ENCODE peak calls at places on chromosomes 5 and 9, in four cellular contexts. E is HL-60, Z is K562, B is GM12878. X is an unnamed sample.

GRCh38 chr5:168433982-168434381 is 52.3 kb upstream of the RARS1 start:
- DNase-seq in E (no peak), Z (no peak), B (no peak), X (no peak)

GRCh38 chr5:115575167-115576070 is 26.9 kb downstream of the TICAM2 start:
- DNase-seq in E (no peak), Z (no peak), B (no peak), X (no peak)

GRCh38 chr5:61881821-61882220 is 424.2 kb upstream of the KIF2A start:
- DNase-seq in E (no peak), Z (no peak), B (no peak), X (no peak)

GRCh38 chr9:26169684-26170083 is 491.4 kb upstream of the TUSC1 start:
- DNase-seq in E (no peak), Z (no peak), B (no peak), X (no peak)

GRCh38 chr9:36154213-36154952 is 14.8 kb upstream of the CCIN start:
- DNase-seq in E (peak; percentile 63), Z (no peak), B (no peak), X (no peak)

GRCh38 chr5:158147227-158147626 is 288.3 kb upstream of the CLINT1 start:
- DNase-seq in E (no peak), Z (no peak), B (no peak), X (no peak)

GRCh38 chr5:35220967-35221366 is 9.3 kb downstream of the PRLR start:
- DNase-seq in E (no peak), Z (no peak), B (no peak), X (no peak)

GRCh38 chr9:111481885-111482636 is 2.1 kb downstream of the ECPAS start:
- DNase-seq in E (peak; percentile 10), Z (peak; percentile 62), B (no peak), X (no peak)

GRCh38 chr5:156479864-156480263 is 152.9 kb downstream of the SGCD start:
- DNase-seq in E (peak; percentile 70), Z (no peak), B (no peak), X (no peak)

GRCh38 chr5:74947961-74948613 is 81.9 kb upstream of the FAM169A start:
- DNase-seq in E (no peak), Z (no peak), B (no peak), X (no peak)

GRCh38 chr9:89877051-89878002 is 272.5 kb downstream of the GADD45G start:
- DNase-seq in E (no peak), Z (no peak), B (no peak), X (no peak)

GRCh38 chr9:90142580-90142979 is 500.0 kb downstream of the DIRAS2 start:
- DNase-seq in E (peak; percentile 46), Z (peak; percentile 47), B (no peak), X (no peak)

GRCh38 chr5:172412724-172413260 is 41.5 kb downstream of the SH3PXD2B start:
- DNase-seq in E (peak; percentile 49), Z (no peak), B (peak; percentile 16), X (no peak)

GRCh38 chr5:134236208-134236761 is 10.4 kb upstream of the PPP2CA start:
- DNase-seq in E (no peak), Z (no peak), B (no peak), X (no peak)

GRCh38 chr5:115168829-115169391 is 798 bp downstream of the TRIM36 start:
- DNase-seq in E (no peak), Z (peak; percentile 21), B (no peak), X (peak; percentile 21)

GRCh38 chr9:110148384-110148783 is 59.6 kb downstream of the C9orf152 start:
- DNase-seq in E (no peak), Z (no peak), B (no peak), X (no peak)

GRCh38 chr9:113349434-113350337 is at the start of gene BSPRY:
- DNase-seq in E (no peak), Z (no peak), B (no peak), X (peak; percentile 50)

GRCh38 chr5:11452854-11453253 is 451.4 kb downstream of the CTNND2 start:
- DNase-seq in E (no peak), Z (no peak), B (no peak), X (no peak)

GRCh38 chr5:27011274-27011673 is 27.1 kb downstream of the CDH9 start:
- DNase-seq in E (peak; percentile 4), Z (no peak), B (no peak), X (no peak)

GRCh38 chr5:1724822-1725602 is 74.6 kb downstream of the MRPL36 start:
- DNase-seq in E (no peak), Z (peak; percentile 62), B (no peak), X (peak; percentile 19)

GRCh38 chr5:149038336-149039075 is 24.4 kb downstream of the SH3TC2 start:
- DNase-seq in E (no peak), Z (no peak), B (no peak), X (no peak)

GRCh38 chr5:141484499-141485304 is at the start of gene PCDHGC4:
- DNase-seq in E (no peak), Z (no peak), B (no peak), X (no peak)

GRCh38 chr9:121871431-121872025 is 220.1 kb downstream of the DAB2IP start:
- DNase-seq in E (no peak), Z (no peak), B (no peak), X (no peak)

GRCh38 chr5:466661-467310 is 23.8 kb downstream of the EXOC3 start:
- DNase-seq in E (no peak), Z (no peak), B (no peak), X (no peak)

GRCh38 chr9:93185261-93186150 is 1.6 kb downstream of the WNK2 start:
- DNase-seq in E (no peak), Z (no peak), B (no peak), X (no peak)

GRCh38 chr5:66232701-66233100 is 88.6 kb downstream of the SREK1 start:
- DNase-seq in E (no peak), Z (no peak), B (no peak), X (no peak)

GRCh38 chr5:171845857-171846785 is 60.5 kb downstream of the SMIM23 start:
- DNase-seq in E (no peak), Z (peak; percentile 18), B (no peak), X (no peak)

GRCh38 chr5:54455413-54456157 is at the start of gene HSPB3:
- DNase-seq in E (no peak), Z (peak; percentile 19), B (no peak), X (no peak)

GRCh38 chr5:118736396-118736795 is 252.0 kb downstream of the DTWD2 start:
- DNase-seq in E (no peak), Z (no peak), B (no peak), X (no peak)

GRCh38 chr9:126149661-126150060 is 177.0 kb upstream of the MVB12B start:
- DNase-seq in E (no peak), Z (no peak), B (no peak), X (no peak)

GRCh38 chr5:154829589-154830218 is 20.7 kb downstream of the FAXDC2 start:
- DNase-seq in E (no peak), Z (no peak), B (no peak), X (no peak)
- TF ChIP-seq POLR2AphosphoS5 in E (no peak), Z (no peak), B (no peak), X (no peak)

GRCh38 chr5:44506561-44506960 is 117.3 kb upstream of the FGF10 start:
- DNase-seq in E (no peak), Z (no peak), B (no peak), X (no peak)
- TF ChIP-seq SPI1 in E (no peak), Z (no peak), B (no peak), X (no peak)

DNA sequence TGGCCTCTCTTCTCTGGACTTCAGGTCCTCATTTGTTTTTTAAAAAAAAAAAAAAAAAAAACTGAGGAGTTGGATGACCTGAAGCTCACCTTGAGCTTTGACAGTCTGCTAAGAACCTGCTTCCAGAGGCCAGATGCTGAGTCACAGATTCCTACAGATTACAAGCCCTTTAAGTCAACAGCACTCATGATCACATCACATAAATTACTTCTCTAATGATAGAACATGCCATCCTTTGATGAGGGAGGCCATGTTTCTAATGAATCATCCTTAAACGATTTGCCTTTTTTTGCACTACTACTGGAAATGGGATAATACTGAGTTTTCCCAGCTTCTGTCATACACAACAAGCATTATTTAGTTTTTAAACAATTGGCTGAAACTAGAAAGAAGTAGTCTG is 34.2 kb upstream of the MYOT start:
- DNase-seq in E (no peak), Z (peak; percentile 28), B (no peak), X (no peak)
- TF ChIP-seq POLR2AphosphoS5 in E (no peak), Z (no peak), B (no peak), X (no peak)

GRCh38 chr9:21965401-21965951 is 28.7 kb downstream of the CDKN2A start:
- DNase-seq in E (peak; percentile 73), Z (no peak), B (no peak), X (peak; percentile 55)
- TF ChIP-seq SPI1 in E (no peak), Z (no peak), B (no peak), X (no peak)

DNA sequence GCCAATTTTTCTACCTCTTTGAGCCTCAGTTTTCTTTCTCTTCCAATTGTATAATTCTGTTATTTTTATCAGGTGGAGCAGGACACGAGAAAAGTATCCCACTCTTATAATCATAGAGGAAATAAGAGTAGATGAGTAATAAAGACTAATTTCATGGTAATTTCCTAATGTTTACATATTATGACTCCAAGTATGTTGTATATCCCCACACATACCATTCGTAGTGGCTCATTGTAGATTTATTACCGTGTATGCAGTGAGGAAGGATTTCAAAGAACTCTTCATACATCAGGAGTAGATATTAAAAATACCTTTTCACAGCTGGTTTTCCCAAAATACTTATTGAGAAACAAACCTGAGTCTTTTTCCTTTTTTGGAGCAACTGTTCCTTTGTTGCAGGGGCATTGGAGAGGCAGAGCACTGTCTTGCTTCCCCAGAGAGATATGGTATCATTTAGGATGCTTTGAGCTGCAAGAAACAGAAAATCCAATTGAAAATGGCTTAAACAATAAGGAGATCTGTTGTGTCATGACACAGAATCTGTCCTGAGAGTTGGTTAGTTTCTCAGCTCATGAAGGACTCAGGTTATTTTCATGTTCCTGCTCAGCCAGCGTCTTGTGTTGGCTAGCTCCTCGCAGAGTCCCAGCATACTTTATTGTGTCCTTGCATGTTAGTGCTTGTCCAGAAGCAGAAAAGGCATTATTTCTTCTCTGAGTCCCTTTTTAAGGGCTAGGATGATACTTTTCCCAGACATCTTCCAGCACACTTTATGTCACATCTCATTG is 291.2 kb downstream of the ARHGAP26 start:
- DNase-seq in E (no peak), Z (no peak), B (no peak), X (no peak)
- TF ChIP-seq POLR2AphosphoS5 in E (no peak), Z (no peak), B (no peak), X (no peak)

DNA sequence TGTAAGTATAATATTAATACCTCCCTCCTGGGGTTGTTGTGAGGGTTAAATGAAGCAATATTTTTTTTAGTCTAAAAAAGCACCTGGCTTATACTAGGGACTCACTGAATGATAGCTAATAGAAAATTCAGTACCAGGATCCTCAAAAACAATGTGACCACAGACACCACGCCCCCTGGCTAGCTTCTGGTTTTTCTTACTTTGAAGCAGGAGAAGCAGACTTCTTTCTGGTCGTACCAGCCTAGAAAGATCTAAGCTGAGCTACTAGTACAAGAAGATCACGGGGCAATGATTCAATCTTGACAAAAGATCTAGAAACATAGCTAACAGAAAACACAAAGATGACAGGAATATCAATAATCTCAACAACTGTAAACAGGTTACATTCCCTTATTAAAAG is 218.5 kb upstream of the SLC30A5 start:
- DNase-seq in E (no peak), Z (no peak), B (no peak), X (no peak)
- TF ChIP-seq SPI1 in E (no peak), Z (no peak), B (no peak), X (no peak)

DNA sequence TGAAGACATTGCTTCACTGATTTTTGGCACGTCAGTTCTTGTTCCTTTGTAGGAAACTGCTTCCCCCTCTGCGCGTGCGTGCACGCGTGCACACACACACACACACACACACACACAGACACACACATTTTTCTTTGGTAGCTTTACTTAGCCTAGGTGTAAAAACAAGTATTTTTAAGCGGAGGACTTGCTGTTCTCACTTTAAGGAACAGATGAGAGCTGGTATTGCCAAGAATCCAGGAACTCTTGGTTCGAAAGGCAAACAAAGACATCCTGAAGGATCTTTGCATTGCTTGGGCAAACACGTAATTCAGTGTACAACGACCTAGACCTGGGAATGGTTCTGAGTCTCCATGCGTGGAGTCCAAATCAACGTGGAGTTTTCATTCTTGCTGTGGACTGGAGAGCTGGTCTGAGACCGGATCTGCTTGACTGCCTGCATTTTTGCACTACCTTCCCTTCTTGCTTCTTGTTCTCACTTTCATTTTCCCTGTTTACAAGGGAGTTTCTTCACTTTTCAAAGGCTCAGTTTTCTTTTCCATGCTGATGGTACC is 8.2 kb downstream of the TMEM268 start:
- DNase-seq in E (no peak), Z (no peak), B (no peak), X (no peak)
- TF ChIP-seq POLR2AphosphoS5 in E (no peak), Z (no peak), B (no peak), X (no peak)